ENCODE peak calls at places on chromosome X, in ten cellular contexts. O is stomach; G is upper lobe of right lung; Y is CD8-positive, alpha-beta memory T cell; A is CD4-positive, alpha-beta memory T cell; P is suprapubic skin; S is cardiac muscle cell; N is A549; J is lower lobe of right lung; M is hepatocyte. R is an unnamed sample. For H3K4me1, the result is how much of the 10 kb centered on the place peaks cover.

GRCh38 chrX:115898382-115899001 is 272.1 kb upstream of the AGTR2 start:
- DNase-seq in J (no peak), O (peak), Y (no peak), P (no peak), G (no peak), S (no peak), A (peak), M (no peak), N (peak), R (no peak)

GRCh38 chrX:19912-20571 is 261.1 kb upstream of the PLCXD1 start:
- DNase-seq in O (no peak), N (no peak), A (no peak), G (no peak), S (no peak), J (no peak), M (peak), Y (no peak), P (no peak), R (no peak)

GRCh38 chrX:149799095-149799721 is 17.5 kb downstream of the MAGEA9 start:
- DNase-seq in O (no peak), P (no peak), N (no peak), G (no peak), J (no peak), S (no peak), A (no peak), Y (no peak), M (no peak), R (no peak)

GRCh38 chrX:6599230-6599629 is 64.3 kb upstream of the VCX3A start:
- DNase-seq in O (no peak), Y (no peak), G (no peak), N (no peak), J (no peak), P (no peak), M (no peak), S (no peak), A (no peak), R (no peak)

GRCh38 chrX:132958086-132958703 is at the start of gene HS6ST2:
- DNase-seq in O (no peak), N (no peak), P (no peak), A (no peak), J (no peak), M (peak), Y (no peak), S (no peak), G (peak), R (no peak)

GRCh38 chrX:78029663-78030062 is 60.2 kb upstream of the PGAM4 start:
- DNase-seq in J (no peak), P (no peak), N (peak), A (no peak), Y (no peak), G (no peak), M (peak), O (no peak), S (peak), R (peak)

GRCh38 chrX:437636-438390 is 51.1 kb upstream of the PPP2R3B start:
- DNase-seq in S (no peak), G (peak), O (no peak), N (no peak), P (no peak), M (no peak), J (peak), Y (no peak), A (no peak), R (no peak)

GRCh38 chrX:155048997-155049619 is 21.8 kb downstream of the CMC4 start:
- DNase-seq in J (no peak), S (peak), N (peak), Y (peak), A (peak), P (no peak), G (no peak), O (peak), M (peak), R (peak)

GRCh38 chrX:70969635-70970481 is 39.0 kb upstream of the SLC7A3 start:
- DNase-seq in M (no peak), G (no peak), N (no peak), J (no peak), Y (no peak), S (no peak), P (no peak), O (no peak), A (no peak), R (no peak)

GRCh38 chrX:71420686-71421085 is 54.5 kb downstream of the TAF1 start:
- DNase-seq in P (no peak), A (no peak), Y (no peak), J (no peak), M (peak), S (no peak), G (no peak), N (no peak), O (no peak), R (no peak)

GRCh38 chrX:119201570-119201969 is 34.5 kb upstream of the PGRMC1 start:
- DNase-seq in N (no peak), A (no peak), O (no peak), J (no peak), Y (no peak), M (no peak), G (no peak), P (no peak), S (no peak), R (peak)

GRCh38 chrX:25290132-25290531 is 274.4 kb upstream of the ARX start:
- DNase-seq in P (no peak), Y (no peak), M (no peak), G (no peak), N (no peak), J (no peak), A (no peak), O (no peak), S (no peak), R (no peak)

GRCh38 chrX:386239-386767 is 404 bp downstream of the PPP2R3B start:
- DNase-seq in G (no peak), O (no peak), N (no peak), A (no peak), P (no peak), Y (no peak), S (no peak), M (peak), J (no peak), R (no peak)

GRCh38 chrX:111041018-111041462 is 55.0 kb upstream of the PAK3 start:
- DNase-seq in O (no peak), A (peak), N (peak), M (peak), Y (no peak), G (no peak), J (no peak), S (peak), P (no peak), R (peak)

GRCh38 chrX:9147631-9148189 is 113.8 kb upstream of the FAM9B start:
- DNase-seq in J (no peak), N (no peak), G (no peak), O (no peak), M (no peak), P (no peak), S (no peak), A (no peak), Y (no peak), R (no peak)
- H3K4me1 ChIP-seq in J (under half), N (under half), G (under half), O (under half), M (under half), P (under half), S (under half), A (under half), Y (under half), R (under half)

GRCh38 chrX:12949927-12950656 is 24.8 kb upstream of the TMSB4X start:
- DNase-seq in A (peak), S (peak), M (peak), O (peak), P (peak), Y (peak), N (no peak), G (peak), J (peak), R (peak)
- H3K4me1 ChIP-seq in A (half or more), S (under half), M (under half), O (under half), P (under half), Y (half or more), N (under half), G (under half), J (under half), R (under half)

GRCh38 chrX:153955451-153955732 is 10.9 kb upstream of the RENBP start:
- DNase-seq in A (no peak), G (no peak), O (no peak), P (no peak), M (no peak), J (no peak), S (no peak), N (no peak), Y (no peak), R (no peak)

GRCh38 chrX:153953342-153953830 is 8.9 kb upstream of the RENBP start:
- DNase-seq in M (peak), O (peak), Y (peak), A (peak), P (no peak), S (peak), G (peak), N (peak), J (peak), R (peak)

GRCh38 chrX:153952373-153953026 is 8.1 kb upstream of the RENBP start:
- DNase-seq in A (no peak), J (no peak), N (no peak), P (no peak), O (no peak), G (no peak), Y (no peak), S (no peak), M (no peak), R (no peak)

GRCh38 chrX:153954618-153955450 is 10.4 kb upstream of the RENBP start:
- DNase-seq in J (no peak), Y (no peak), A (no peak), P (no peak), S (no peak), M (no peak), O (no peak), G (no peak), N (no peak), R (no peak)

GRCh38 chrX:153953892-153954617 is 9.6 kb upstream of the RENBP start:
- DNase-seq in N (no peak), Y (no peak), O (no peak), J (no peak), S (no peak), M (no peak), P (no peak), A (no peak), G (no peak), R (no peak)
- H3K4me1 ChIP-seq in N (under half), Y (under half), O (under half), J (under half), S (under half), M (under half), P (under half), A (under half), G (under half), R (under half)

GRCh38 chrX:1507511-1508463 is 29.2 kb downstream of the P2RY8 start:
- DNase-seq in P (peak), J (peak), M (no peak), N (no peak), O (no peak), G (peak), S (no peak), A (peak), Y (peak), R (no peak)

GRCh38 chrX:1511150-1511549 is 25.8 kb downstream of the P2RY8 start:
- DNase-seq in P (no peak), J (no peak), M (no peak), S (no peak), O (no peak), A (no peak), Y (no peak), N (no peak), G (no peak), R (no peak)

GRCh38 chrX:1502853-1503252 is 34.1 kb downstream of the P2RY8 start:
- DNase-seq in P (no peak), M (no peak), Y (no peak), N (no peak), G (peak), S (no peak), A (no peak), J (no peak), O (no peak), R (no peak)

GRCh38 chrX:1502241-1502640 is 34.7 kb downstream of the P2RY8 start:
- DNase-seq in M (no peak), Y (no peak), S (no peak), A (no peak), P (peak), J (no peak), G (peak), N (no peak), O (no peak), R (no peak)

GRCh38 chrX:1506916-1507315 is 30.1 kb downstream of the P2RY8 start:
- DNase-seq in O (no peak), A (no peak), P (peak), J (no peak), S (no peak), M (no peak), Y (no peak), G (peak), N (no peak), R (no peak)
- H3K4me1 ChIP-seq in O (under half), A (half or more), P (under half), J (under half), S (under half), M (under half), Y (under half), G (under half), N (under half), R (under half)

GRCh38 chrX:54182194-54182863 is 725 bp downstream of the FAM120C start:
- DNase-seq in M (peak), A (peak), G (peak), N (peak), J (peak), S (peak), Y (peak), O (peak), P (no peak), R (peak)
- H3K4me1 ChIP-seq in M (under half), A (under half), G (under half), N (under half), J (under half), S (under half), Y (under half), O (under half), P (under half), R (under half)